ENCODE peak calls at places on chromosomes 2 and 18, in four cellular contexts. M is stimulated activated CD4-positive, alpha-beta T cell treated with anti-CD3 and anti-CD28 coated beads, Interleukin-12 subunit alpha, Interleukin-12 subunit beta, amount 100 ng/mL, for 4 hours; H is RPMI7951; S is SK-N-DZ. K is an unnamed sample.
A peak's percentile ranks its signal among the peaks of the same experiment; 100 is the strongest.

GRCh38 chr2:241815477-241816430 is 6.8 kb downstream of the NEU4 start:
- DNase-seq in M (no peak), H (no peak), S (no peak), K (no peak)

GRCh38 chr2:45993476-45993991 is 303.7 kb upstream of the EPAS1 start:
- DNase-seq in M (peak; percentile 39), H (peak; percentile 71), S (peak; percentile 59), K (peak; percentile 43)

GRCh38 chr2:86002375-86002774 is 103.3 kb downstream of the POLR1A start:
- DNase-seq in M (no peak), H (no peak), S (no peak), K (no peak)

GRCh38 chr2:197158591-197159550 is 151.7 kb downstream of the ANKRD44 start:
- DNase-seq in M (no peak), H (peak; percentile 29), S (no peak), K (no peak)

GRCh38 chr2:101007415-101008345 is 5.6 kb downstream of the RPL31 start:
- DNase-seq in M (no peak), H (no peak), S (no peak), K (no peak)

GRCh38 chr2:29130295-29130694 is 15.1 kb downstream of the CLIP4 start:
- DNase-seq in M (no peak), H (peak; percentile 82), S (no peak), K (no peak)

GRCh38 chr2:215797676-215798075 is 215.7 kb downstream of the MREG start:
- DNase-seq in M (no peak), H (peak; percentile 89), S (peak; percentile 26), K (no peak)

GRCh38 chr2:168035458-168035857 is 211.9 kb downstream of the STK39 start:
- DNase-seq in M (no peak), H (no peak), S (no peak), K (no peak)

GRCh38 chr2:88139203-88139702 is 11.4 kb upstream of the FABP1 start:
- DNase-seq in M (no peak), H (no peak), S (no peak), K (no peak)

GRCh38 chr2:217944923-217945322 is 57.9 kb downstream of the TNS1 start:
- DNase-seq in M (no peak), H (no peak), S (no peak), K (no peak)

GRCh38 chr18:13294309-13294708 is 75.7 kb downstream of the LDLRAD4 start:
- DNase-seq in M (no peak), H (no peak), S (no peak), K (no peak)

GRCh38 chr18:33951031-33951430 is 273.7 kb downstream of the NOL4 start:
- DNase-seq in M (no peak), H (no peak), S (no peak), K (no peak)

GRCh38 chr2:191811807-191812602 is 34.9 kb downstream of the CAVIN2 start:
- DNase-seq in M (peak; percentile 10), H (peak; percentile 60), S (peak; percentile 64), K (peak; percentile 66)

GRCh38 chr2:148936857-148937450 is 61.9 kb downstream of the KIF5C start:
- DNase-seq in M (no peak), H (no peak), S (no peak), K (no peak)

GRCh38 chr2:101679801-101680487 is 17.6 kb upstream of the MAP4K4 start:
- DNase-seq in M (no peak), H (peak; percentile 39), S (no peak), K (no peak)

GRCh38 chr18:33116376-33116775 is 324.1 kb downstream of the CCDC178 start:
- DNase-seq in M (no peak), H (no peak), S (no peak), K (no peak)

GRCh38 chr18:12410121-12410520 is 2.4 kb downstream of the PRELID3A start:
- DNase-seq in M (no peak), H (peak; percentile 12), S (no peak), K (no peak)

GRCh38 chr2:230541934-230542380 is 126.0 kb downstream of the SP100 start:
- DNase-seq in M (no peak), H (peak; percentile 11), S (no peak), K (no peak)

GRCh38 chr2:10065683-10066055 is 14.5 kb downstream of the CYS1 start:
- DNase-seq in M (no peak), H (no peak), S (no peak), K (no peak)

GRCh38 chr2:144078802-144079386 is 441.0 kb downstream of the ZEB2 start:
- DNase-seq in M (no peak), H (no peak), S (peak; percentile 24), K (no peak)

GRCh38 chr2:174344716-174345472 is 10.1 kb downstream of the SP9 start:
- DNase-seq in M (no peak), H (peak; percentile 41), S (no peak), K (peak; percentile 58)

GRCh38 chr2:73085691-73086090 is 14.2 kb upstream of the SFXN5 start:
- DNase-seq in M (peak; percentile 82), H (peak; percentile 60), S (peak; percentile 68), K (peak; percentile 96)

GRCh38 chr2:67650292-67651133 is 253.4 kb downstream of the ETAA1 start:
- DNase-seq in M (no peak), H (peak; percentile 88), S (peak; percentile 90), K (peak; percentile 38)